ENCODE peak calls at places on chromosomes 3 and 15, in nine cellular contexts. F is pons; B is activated CD4-positive, alpha-beta T cell treated with anti-CD3 and anti-CD28 coated beads, Interleukin-2, amount 50 U/mL, for 24 hours; A is HuH-7; V is stimulated activated CD4-positive, alpha-beta T cell treated with anti-CD3 and anti-CD28 coated beads, Interleukin-1b, Interleukin-23, amount 100 ng/mL, for 24 hours; E is mesenchymal stem cell; P is hepatic stellate cell; K is fibroblast of mammary gland; L is dermis microvascular lymphatic vessel endothelial cell. Q is an unnamed sample.

GRCh38 chr3:177928156-177928555 is 608.1 kb upstream of the KCNMB2 start:
- DNase-seq in P (no peak), B (no peak), A (no peak), L (peak), K (peak), E (peak), F (no peak), V (no peak), Q (peak)

GRCh38 chr3:150890320-150890719 is 14.9 kb downstream of the MINDY4B start:
- DNase-seq in E (peak), V (no peak), P (no peak), L (no peak), A (no peak), K (peak), F (no peak), B (no peak), Q (no peak)

GRCh38 chr15:60421544-60421943 is 23.8 kb upstream of the ANXA2 start:
- DNase-seq in E (peak), F (no peak), A (no peak), P (peak), B (no peak), V (no peak), L (peak), K (peak), Q (no peak)

GRCh38 chr3:156847746-156848339 is 21.7 kb downstream of the LEKR1 start:
- DNase-seq in L (no peak), P (no peak), K (peak), F (no peak), B (no peak), A (no peak), E (no peak), V (no peak), Q (no peak)

GRCh38 chr15:30962659-30963058 is 28.8 kb downstream of the MTMR10 start:
- DNase-seq in E (no peak), A (no peak), P (no peak), L (no peak), B (no peak), F (no peak), V (no peak), K (no peak), Q (no peak)

GRCh38 chr3:10373686-10374261 is 52.9 kb upstream of the SEC13 start:
- DNase-seq in K (peak), P (no peak), V (no peak), E (peak), A (no peak), F (no peak), L (no peak), B (no peak), Q (peak)

GRCh38 chr15:67832031-67832551 is 6.8 kb downstream of the SKOR1 start:
- DNase-seq in V (no peak), E (no peak), A (peak), F (no peak), P (no peak), K (peak), L (no peak), B (no peak), Q (no peak)

GRCh38 chr3:72031581-72031980 is 246.6 kb upstream of the PROK2 start:
- DNase-seq in E (peak), B (no peak), P (no peak), F (no peak), K (peak), A (no peak), V (no peak), L (no peak), Q (peak)

GRCh38 chr15:50166216-50166615 is 15.8 kb upstream of the SLC27A2 start:
- DNase-seq in K (peak), V (no peak), P (peak), B (no peak), F (no peak), A (no peak), E (peak), L (no peak), Q (peak)

GRCh38 chr3:14849831-14850230 is 31.1 kb downstream of the FGD5 start:
- DNase-seq in B (no peak), A (no peak), E (no peak), L (peak), V (no peak), P (no peak), K (no peak), F (no peak), Q (no peak)

GRCh38 chr3:143332046-143332445 is 212.5 kb downstream of the CHST2 start:
- DNase-seq in L (no peak), A (no peak), K (no peak), F (no peak), V (no peak), E (no peak), P (no peak), B (no peak), Q (no peak)

GRCh38 chr3:135531996-135532395 is 433.5 kb upstream of the PPP2R3A start:
- DNase-seq in K (no peak), F (no peak), P (no peak), L (no peak), E (no peak), V (no peak), B (no peak), A (no peak), Q (no peak)

GRCh38 chr15:67038721-67039120 is 26.7 kb upstream of the SMAD3 start:
- DNase-seq in K (no peak), E (no peak), B (no peak), F (no peak), L (no peak), A (no peak), P (no peak), V (no peak), Q (no peak)

GRCh38 chr15:42605281-42605744 is 29.9 kb downstream of the STARD9 start:
- DNase-seq in L (peak), K (peak), F (no peak), E (peak), B (no peak), P (no peak), V (no peak), A (no peak), Q (no peak)

GRCh38 chr3:115670911-115671310 is 47.6 kb downstream of the GAP43 start:
- DNase-seq in P (no peak), B (no peak), K (no peak), A (no peak), V (no peak), E (no peak), F (no peak), L (no peak), Q (no peak)

GRCh38 chr15:77038312-77039216 is 32.3 kb downstream of the TSPAN3 start:
- DNase-seq in A (no peak), V (no peak), B (no peak), P (no peak), K (peak), E (no peak), L (no peak), F (no peak), Q (no peak)

GRCh38 chr15:44788748-44789147 is 52.4 kb downstream of the TRIM69 start:
- DNase-seq in L (peak), B (peak), P (no peak), E (no peak), F (no peak), V (peak), K (peak), A (no peak), Q (no peak)

GRCh38 chr3:14216257-14217048 is 37.8 kb downstream of the LSM3 start:
- DNase-seq in E (no peak), L (peak), A (peak), K (no peak), V (peak), P (no peak), B (peak), F (peak), Q (no peak)

GRCh38 chr3:73045391-73045790 is 16.1 kb upstream of the EBLN2 start:
- DNase-seq in V (no peak), E (no peak), B (no peak), K (peak), A (no peak), P (no peak), F (no peak), L (no peak), Q (no peak)

GRCh38 chr15:55267401-55268053 is 22.1 kb downstream of the RAB27A start:
- DNase-seq in V (no peak), B (no peak), A (no peak), K (peak), P (no peak), F (peak), E (peak), L (no peak), Q (no peak)

GRCh38 chr3:107465064-107465631 is 57.6 kb upstream of the BBX start:
- DNase-seq in V (no peak), F (no peak), K (no peak), L (no peak), A (no peak), P (no peak), E (no peak), B (no peak), Q (no peak)

GRCh38 chr3:25567806-25568524 is 96.7 kb downstream of the TOP2B start:
- DNase-seq in V (no peak), F (no peak), P (no peak), L (no peak), K (no peak), A (no peak), E (no peak), B (no peak), Q (no peak)

GRCh38 chr3:192851821-192852352 is 65.8 kb downstream of the MB21D2 start:
- DNase-seq in B (no peak), E (peak), F (peak), V (no peak), A (no peak), P (peak), K (peak), L (peak), Q (peak)

GRCh38 chr3:183586477-183586876 is 31.0 kb upstream of the KLHL6 start:
- DNase-seq in F (no peak), B (no peak), E (no peak), K (no peak), A (no peak), P (no peak), L (no peak), V (no peak), Q (no peak)

GRCh38 chr3:8607285-8608040 is 37.1 kb downstream of the SSUH2 start:
- DNase-seq in E (peak), B (no peak), P (peak), K (peak), L (peak), A (peak), F (peak), V (no peak), Q (peak)

GRCh38 chr15:28977377-28978010 is 91.7 kb downstream of the APBA2 start:
- DNase-seq in V (no peak), B (no peak), E (peak), K (peak), L (peak), A (no peak), F (peak), P (peak), Q (peak)

Q was measured in H54.